ENCODE peak calls at places on chromosome 9, in nine cellular contexts. One of them, this sample, is unnamed.

GRCh38 chr9:13053504-13053903 is 226.0 kb downstream of the MPDZ start:
- DNase-seq in uterus: no peak
- DNase-seq in H1: no peak
- DNase-seq in stomach: no peak
- DNase-seq in spleen: no peak
- DNase-seq in IMR-90: no peak
- DNase-seq in heart left ventricle: no peak
- DNase-seq in A549: no peak
- DNase-seq in sigmoid colon: no peak
- DNase-seq in this sample: no peak

GRCh38 chr9:76394896-76395244 is 644 bp upstream of the RFK start:
- DNase-seq in uterus: peak
- DNase-seq in A549: peak
- DNase-seq in IMR-90: no peak
- DNase-seq in heart left ventricle: peak
- DNase-seq in stomach: peak
- DNase-seq in spleen: no peak
- DNase-seq in H1: peak
- DNase-seq in sigmoid colon: peak
- DNase-seq in this sample: no peak

GRCh38 chr9:72210522-72210921 is 61.3 kb downstream of the GDA start:
- DNase-seq in spleen: no peak
- DNase-seq in heart left ventricle: no peak
- DNase-seq in stomach: no peak
- DNase-seq in H1: no peak
- DNase-seq in uterus: no peak
- DNase-seq in IMR-90: no peak
- DNase-seq in A549: no peak
- DNase-seq in sigmoid colon: no peak
- DNase-seq in this sample: no peak

GRCh38 chr9:135676891-135677290 is 13.8 kb downstream of the LCN9 start:
- DNase-seq in H1: no peak
- DNase-seq in spleen: no peak
- DNase-seq in uterus: no peak
- DNase-seq in sigmoid colon: no peak
- DNase-seq in stomach: no peak
- DNase-seq in A549: no peak
- DNase-seq in IMR-90: no peak
- DNase-seq in heart left ventricle: no peak
- DNase-seq in this sample: no peak

GRCh38 chr9:72622186-72622585 is 100.8 kb downstream of the TMC1 start:
- DNase-seq in A549: no peak
- DNase-seq in heart left ventricle: no peak
- DNase-seq in sigmoid colon: no peak
- DNase-seq in spleen: no peak
- DNase-seq in H1: no peak
- DNase-seq in stomach: no peak
- DNase-seq in IMR-90: no peak
- DNase-seq in uterus: no peak
- DNase-seq in this sample: no peak

GRCh38 chr9:93108301-93109041 is 12.5 kb downstream of the CARD19 start:
- DNase-seq in A549: no peak
- DNase-seq in H1: no peak
- DNase-seq in heart left ventricle: no peak
- DNase-seq in spleen: peak
- DNase-seq in uterus: peak
- DNase-seq in IMR-90: no peak
- DNase-seq in sigmoid colon: peak
- DNase-seq in stomach: no peak
- DNase-seq in this sample: no peak

GRCh38 chr9:99878651-99879050 is 27.8 kb upstream of the STX17 start:
- DNase-seq in spleen: no peak
- DNase-seq in heart left ventricle: no peak
- DNase-seq in A549: no peak
- DNase-seq in sigmoid colon: no peak
- DNase-seq in IMR-90: peak
- DNase-seq in uterus: no peak
- DNase-seq in H1: no peak
- DNase-seq in stomach: no peak
- DNase-seq in this sample: no peak

GRCh38 chr9:98321269-98321668 is 65.8 kb upstream of the TBC1D2 start:
- DNase-seq in A549: no peak
- DNase-seq in H1: no peak
- DNase-seq in heart left ventricle: no peak
- DNase-seq in stomach: no peak
- DNase-seq in spleen: no peak
- DNase-seq in IMR-90: no peak
- DNase-seq in sigmoid colon: no peak
- DNase-seq in uterus: no peak
- DNase-seq in this sample: no peak

GRCh38 chr9:93674580-93675335 is 98.4 kb downstream of the PHF2 start:
- DNase-seq in spleen: peak
- DNase-seq in uterus: peak
- DNase-seq in A549: no peak
- DNase-seq in stomach: peak
- DNase-seq in sigmoid colon: peak
- DNase-seq in IMR-90: no peak
- DNase-seq in heart left ventricle: peak
- DNase-seq in H1: peak
- DNase-seq in this sample: no peak

GRCh38 chr9:71446499-71447411 is 321.6 kb downstream of the CEMIP2 start:
- DNase-seq in spleen: peak
- DNase-seq in IMR-90: peak
- DNase-seq in uterus: no peak
- DNase-seq in sigmoid colon: no peak
- DNase-seq in stomach: peak
- DNase-seq in A549: peak
- DNase-seq in H1: peak
- DNase-seq in heart left ventricle: peak
- DNase-seq in this sample: peak

GRCh38 chr9:115998661-115999060 is 154.9 kb upstream of the PAPPA start:
- DNase-seq in sigmoid colon: no peak
- DNase-seq in IMR-90: peak
- DNase-seq in heart left ventricle: no peak
- DNase-seq in spleen: no peak
- DNase-seq in H1: no peak
- DNase-seq in stomach: no peak
- DNase-seq in uterus: no peak
- DNase-seq in A549: no peak
- DNase-seq in this sample: no peak

GRCh38 chr9:129319938-129320481 is 141.9 kb upstream of the IER5L start:
- DNase-seq in sigmoid colon: peak
- DNase-seq in uterus: peak
- DNase-seq in stomach: peak
- DNase-seq in A549: no peak
- DNase-seq in heart left ventricle: peak
- DNase-seq in IMR-90: no peak
- DNase-seq in H1: no peak
- DNase-seq in spleen: no peak
- DNase-seq in this sample: no peak

GRCh38 chr9:22170162-22170932 is 161.2 kb upstream of the CDKN2B start:
- DNase-seq in spleen: no peak
- DNase-seq in H1: no peak
- DNase-seq in stomach: no peak
- DNase-seq in sigmoid colon: no peak
- DNase-seq in IMR-90: peak
- DNase-seq in A549: no peak
- DNase-seq in uterus: no peak
- DNase-seq in heart left ventricle: no peak
- DNase-seq in this sample: no peak

GRCh38 chr9:128098017-128098935 is 29.3 kb downstream of the PTGES2 start:
- DNase-seq in uterus: peak
- DNase-seq in H1: peak
- DNase-seq in sigmoid colon: peak
- DNase-seq in IMR-90: peak
- DNase-seq in heart left ventricle: peak
- DNase-seq in A549: peak
- DNase-seq in stomach: peak
- DNase-seq in spleen: peak
- DNase-seq in this sample: peak
- TF ChIP-seq POLR2A in uterus: peak
- TF ChIP-seq POLR2A in H1: no peak
- TF ChIP-seq POLR2A in sigmoid colon: peak
- TF ChIP-seq POLR2A in IMR-90: peak
- TF ChIP-seq POLR2A in heart left ventricle: peak
- TF ChIP-seq POLR2A in A549: peak
- TF ChIP-seq POLR2A in stomach: no peak
- TF ChIP-seq POLR2A in spleen: peak
- TF ChIP-seq POLR2A in this sample: peak

DNA sequence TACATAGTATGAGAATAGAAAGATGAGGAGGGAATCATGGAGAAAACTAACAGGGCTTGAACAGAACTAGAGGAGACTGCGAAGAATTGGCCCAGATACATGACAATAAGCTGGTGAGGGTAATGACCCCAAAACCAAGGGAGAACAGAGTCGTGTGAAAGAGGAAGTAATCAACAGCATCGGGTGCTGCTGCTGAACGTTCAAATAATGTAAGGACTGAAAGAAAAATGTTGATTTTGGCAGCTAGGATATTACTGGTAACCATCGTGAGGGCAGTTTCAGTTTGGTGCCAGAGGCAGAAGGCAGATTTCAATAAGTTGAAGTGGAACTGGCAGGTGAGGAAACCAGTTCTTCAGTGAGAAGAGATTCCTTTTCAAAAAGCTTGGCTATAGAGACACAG is 66.8 kb upstream of the SMC2 start:
- DNase-seq in spleen: no peak
- DNase-seq in H1: no peak
- DNase-seq in stomach: no peak
- DNase-seq in sigmoid colon: no peak
- DNase-seq in heart left ventricle: no peak
- DNase-seq in A549: no peak
- DNase-seq in uterus: no peak
- DNase-seq in IMR-90: no peak
- DNase-seq in this sample: no peak
- TF ChIP-seq CTCF in spleen: no peak
- TF ChIP-seq CTCF in H1: no peak
- TF ChIP-seq CTCF in stomach: no peak
- TF ChIP-seq CTCF in sigmoid colon: no peak
- TF ChIP-seq CTCF in heart left ventricle: no peak
- TF ChIP-seq CTCF in A549: no peak
- TF ChIP-seq CTCF in uterus: no peak
- TF ChIP-seq CTCF in IMR-90: no peak
- TF ChIP-seq CTCF in this sample: no peak

GRCh38 chr9:37293664-37294524 is 128.6 kb upstream of the GRHPR start:
- DNase-seq in A549: no peak
- DNase-seq in sigmoid colon: no peak
- DNase-seq in heart left ventricle: no peak
- DNase-seq in IMR-90: peak
- DNase-seq in stomach: no peak
- DNase-seq in H1: no peak
- DNase-seq in spleen: no peak
- DNase-seq in uterus: no peak
- DNase-seq in this sample: peak
- TF ChIP-seq POLR2A in A549: no peak
- TF ChIP-seq POLR2A in sigmoid colon: no peak
- TF ChIP-seq POLR2A in heart left ventricle: no peak
- TF ChIP-seq POLR2A in IMR-90: no peak
- TF ChIP-seq POLR2A in stomach: no peak
- TF ChIP-seq POLR2A in H1: no peak
- TF ChIP-seq POLR2A in spleen: no peak
- TF ChIP-seq POLR2A in uterus: no peak
- TF ChIP-seq POLR2A in this sample: no peak

DNA sequence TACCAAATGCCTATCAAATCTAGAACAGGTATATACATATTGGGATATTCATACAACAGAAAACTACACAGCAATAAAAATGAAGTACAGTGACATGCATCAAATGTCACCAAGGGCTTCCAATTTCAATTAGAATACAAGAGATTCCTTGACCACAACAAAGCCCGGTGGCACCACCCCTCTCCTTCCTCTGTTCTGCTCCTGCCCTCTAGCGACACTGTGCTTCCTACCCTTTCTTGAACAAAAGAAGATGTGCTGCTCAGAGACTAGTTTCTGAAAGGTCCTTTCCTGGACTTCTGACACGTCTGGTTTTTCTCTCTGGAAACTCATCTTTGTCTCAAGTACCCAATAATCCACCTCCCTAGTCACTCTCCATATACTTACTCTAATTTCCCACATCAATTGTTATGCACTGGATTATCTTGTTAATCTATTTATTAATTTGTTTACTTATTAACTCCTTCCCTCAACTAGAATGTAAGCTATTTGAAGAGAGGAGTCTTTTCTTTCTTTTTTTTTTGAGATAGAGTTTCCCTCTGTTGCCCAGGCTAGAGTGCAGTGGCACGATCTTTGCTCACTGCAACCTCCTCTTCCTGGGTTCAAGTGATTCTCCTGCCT is 70.4 kb upstream of the CTSV start:
- DNase-seq in uterus: no peak
- DNase-seq in H1: peak
- DNase-seq in heart left ventricle: no peak
- DNase-seq in stomach: peak
- DNase-seq in spleen: no peak
- DNase-seq in A549: peak
- DNase-seq in sigmoid colon: no peak
- DNase-seq in IMR-90: peak
- DNase-seq in this sample: peak
- TF ChIP-seq CTCF in uterus: no peak
- TF ChIP-seq CTCF in H1: peak
- TF ChIP-seq CTCF in heart left ventricle: peak
- TF ChIP-seq CTCF in stomach: peak
- TF ChIP-seq CTCF in spleen: no peak
- TF ChIP-seq CTCF in A549: peak
- TF ChIP-seq CTCF in sigmoid colon: no peak
- TF ChIP-seq CTCF in IMR-90: peak
- TF ChIP-seq CTCF in this sample: peak

This sample was measured in endothelial cell of umbilical vein.